ENCODE peak calls at places on chromosomes 11 and 22, in four cellular contexts. K is tibial nerve, P is fibroblast of mammary gland, C is GM12865. L is an unnamed sample.

GRCh38 chr11:4459470-4459869 is 10.4 kb downstream of the OR52K2 start:
- DNase-seq in K (peak; percentile 15), C (peak; percentile 7), P (peak; percentile 10), L (peak; percentile 44)

GRCh38 chr22:40638261-40638660 is 1.7 kb upstream of the MRTFA start:
- DNase-seq in K (no peak), P (no peak), C (no peak), L (no peak)

GRCh38 chr11:125694951-125695350 is 14.3 kb upstream of the ACRV1 start:
- DNase-seq in K (no peak), C (no peak), P (no peak), L (no peak)

GRCh38 chr11:100791103-100791502 is 104.0 kb downstream of the ARHGAP42 start:
- DNase-seq in P (no peak), K (no peak), C (no peak), L (no peak)

GRCh38 chr11:112401036-112401769 is 140.5 kb upstream of the PLET1 start:
- DNase-seq in P (peak; percentile 5), C (no peak), K (no peak), L (no peak)

GRCh38 chr11:133901999-133902398 is 54.8 kb downstream of the IGSF9B start:
- DNase-seq in K (no peak), C (no peak), P (no peak), L (no peak)

GRCh38 chr11:95084509-95084908 is 5.1 kb upstream of the ENDOD1 start:
- DNase-seq in C (no peak), P (peak; percentile 76), K (no peak), L (no peak)

GRCh38 chr11:1573847-1574255 is 1.8 kb upstream of the DUSP8 start:
- DNase-seq in C (no peak), P (no peak), K (no peak), L (peak; percentile 81)

GRCh38 chr11:65353376-65353775 is 1.2 kb upstream of the TIGD3 start:
- DNase-seq in P (no peak), C (no peak), K (no peak), L (no peak)

GRCh38 chr11:57432017-57432590 is 5.2 kb upstream of the SLC43A3 start:
- DNase-seq in K (peak; percentile 29), C (no peak), P (no peak), L (no peak)

GRCh38 chr11:21921151-21921550 is 271.7 kb upstream of the ANO5 start:
- DNase-seq in C (no peak), K (no peak), P (no peak), L (no peak)

GRCh38 chr11:64971421-64972233 is at the start of gene MAJIN:
- DNase-seq in K (peak; percentile 55), P (peak; percentile 63), C (peak; percentile 96), L (peak; percentile 62)

GRCh38 chr11:75576445-75577049 is 14.5 kb downstream of the SERPINH1 start:
- DNase-seq in C (peak; percentile 48), P (peak; percentile 55), K (peak; percentile 36), L (peak; percentile 75)

GRCh38 chr11:76752321-76753175 is 30.6 kb upstream of the TSKU start:
- DNase-seq in K (peak; percentile 89), C (no peak), P (peak; percentile 96), L (peak; percentile 19)

GRCh38 chr11:95877288-95877687 is 46.6 kb downstream of the MTMR2 start:
- DNase-seq in C (no peak), P (peak; percentile 100), K (no peak), L (no peak)

GRCh38 chr22:27621671-27622070 is 179.9 kb downstream of the MN1 start:
- DNase-seq in C (no peak), K (no peak), P (no peak), L (no peak)

GRCh38 chr11:88106685-88107084 is 68.6 kb downstream of the RAB38 start:
- DNase-seq in C (no peak), K (no peak), P (no peak), L (no peak)

GRCh38 chr22:31089101-31090100 is 8.3 kb downstream of the SMTN start:
- DNase-seq in C (peak; percentile 58), P (peak; percentile 49), K (no peak), L (peak; percentile 52)

GRCh38 chr11:46489668-46490560 is 98.3 kb upstream of the CHRM4 start:
- DNase-seq in P (peak; percentile 61), C (peak; percentile 74), K (no peak), L (peak; percentile 48)

GRCh38 chr11:43898574-43898973 is 17.9 kb downstream of the ALKBH3 start:
- DNase-seq in C (no peak), K (no peak), P (no peak), L (no peak)

GRCh38 chr11:43681543-43681942 is 1.0 kb downstream of the HSD17B12 start:
- DNase-seq in P (peak; percentile 42), K (no peak), C (no peak), L (no peak)

GRCh38 chr22:38305481-38306448 is 11.5 kb downstream of the CSNK1E start:
- DNase-seq in C (peak; percentile 95), K (no peak), P (peak; percentile 77), L (peak; percentile 47)

GRCh38 chr22:20153945-20154344 is 3.1 kb upstream of the CCDC188 start:
- DNase-seq in C (no peak), P (no peak), K (no peak), L (no peak)

GRCh38 chr11:44229664-44230063 is 80.3 kb downstream of the ALX4 start:
- DNase-seq in P (no peak), C (no peak), K (no peak), L (no peak)

GRCh38 chr22:46862418-46863324 is 100.2 kb downstream of the TBC1D22A start:
- DNase-seq in K (no peak), P (no peak), C (peak; percentile 38), L (no peak)

GRCh38 chr22:43976861-43977795 is 21.9 kb downstream of the SAMM50 start:
- DNase-seq in C (no peak), P (no peak), K (no peak), L (no peak)

GRCh38 chr11:47586043-47586442 is 435 bp upstream of the FAM180B start:
- DNase-seq in C (no peak), P (no peak), K (no peak), L (no peak)

GRCh38 chr22:48905206-48905975 is 922.3 kb downstream of the BRD1 start:
- DNase-seq in C (no peak), K (no peak), P (no peak), L (no peak)

GRCh38 chr11:76919887-76920746 is 59.4 kb downstream of the ACER3 start:
- DNase-seq in P (peak; percentile 81), C (peak; percentile 87), K (peak; percentile 92), L (peak; percentile 82)

GRCh38 chr22:37704645-37705044 is 7.8 kb downstream of the TRIOBP start:
- DNase-seq in P (no peak), C (no peak), K (no peak), L (no peak)

GRCh38 chr22:27217154-27217553 is 559.8 kb downstream of the MIAT start:
- DNase-seq in P (no peak), K (no peak), C (no peak), L (no peak)

GRCh38 chr11:92750794-92751193 is 218.7 kb upstream of the MTNR1B start:
- DNase-seq in C (no peak), K (no peak), P (no peak), L (no peak)

GRCh38 chr11:44943118-44943517 is 7.6 kb downstream of the TP53I11 start:
- DNase-seq in P (no peak), C (peak; percentile 16), K (no peak), L (no peak)

GRCh38 chr22:29816980-29817379 is 21.1 kb downstream of the ASCC2 start:
- DNase-seq in C (no peak), P (no peak), K (no peak), L (no peak)
- TF ChIP-seq CTCF in C (no peak), P (no peak), K (no peak), L (no peak)

DNA sequence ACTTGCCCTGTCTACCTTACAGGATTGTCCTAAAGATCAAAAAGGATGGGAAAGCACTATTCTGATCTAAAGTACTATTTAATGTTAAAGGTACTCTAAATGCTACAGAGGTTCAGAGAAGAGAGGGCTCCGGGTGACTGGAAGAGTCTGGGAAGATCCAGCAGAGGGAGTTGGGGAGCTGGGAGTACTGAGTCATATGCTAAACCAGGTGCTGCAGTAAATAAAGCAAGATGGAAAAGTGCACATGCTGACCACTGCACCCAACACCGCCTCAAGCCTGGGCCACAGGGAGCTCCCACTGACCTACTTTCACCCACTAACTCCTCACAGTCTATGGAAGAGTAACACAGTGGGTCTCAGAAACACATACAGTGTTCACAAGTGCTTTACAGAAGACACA is 49.3 kb downstream of the WT1 start:
- DNase-seq in C (no peak), P (peak; percentile 49), K (no peak), L (peak; percentile 41)
- TF ChIP-seq CTCF in C (no peak), P (peak; percentile 64), K (no peak), L (peak; percentile 32)

GRCh38 chr22:50640857-50641647 is 13.1 kb upstream of the ARSA start:
- DNase-seq in K (no peak), C (no peak), P (no peak), L (no peak)

GRCh38 chr22:50641696-50642607 is 14.0 kb upstream of the ARSA start:
- DNase-seq in P (peak; percentile 29), K (no peak), C (peak; percentile 13), L (no peak)
- TF ChIP-seq CTCF in P (peak; percentile 44), K (no peak), C (peak; percentile 9), L (no peak)

GRCh38 chr11:122786896-122787295 is 51.4 kb upstream of the CRTAM start:
- DNase-seq in C (no peak), P (no peak), K (peak; percentile 22), L (no peak)

GRCh38 chr11:122791836-122792235 is 46.5 kb upstream of the CRTAM start:
- DNase-seq in C (no peak), K (no peak), P (peak; percentile 82), L (no peak)

GRCh38 chr11:122789916-122790315 is 48.4 kb upstream of the CRTAM start:
- DNase-seq in K (no peak), C (no peak), P (no peak), L (no peak)

GRCh38 chr11:122791411-122791810 is 46.9 kb upstream of the CRTAM start:
- DNase-seq in K (no peak), C (no peak), P (peak; percentile 77), L (no peak)

DNA sequence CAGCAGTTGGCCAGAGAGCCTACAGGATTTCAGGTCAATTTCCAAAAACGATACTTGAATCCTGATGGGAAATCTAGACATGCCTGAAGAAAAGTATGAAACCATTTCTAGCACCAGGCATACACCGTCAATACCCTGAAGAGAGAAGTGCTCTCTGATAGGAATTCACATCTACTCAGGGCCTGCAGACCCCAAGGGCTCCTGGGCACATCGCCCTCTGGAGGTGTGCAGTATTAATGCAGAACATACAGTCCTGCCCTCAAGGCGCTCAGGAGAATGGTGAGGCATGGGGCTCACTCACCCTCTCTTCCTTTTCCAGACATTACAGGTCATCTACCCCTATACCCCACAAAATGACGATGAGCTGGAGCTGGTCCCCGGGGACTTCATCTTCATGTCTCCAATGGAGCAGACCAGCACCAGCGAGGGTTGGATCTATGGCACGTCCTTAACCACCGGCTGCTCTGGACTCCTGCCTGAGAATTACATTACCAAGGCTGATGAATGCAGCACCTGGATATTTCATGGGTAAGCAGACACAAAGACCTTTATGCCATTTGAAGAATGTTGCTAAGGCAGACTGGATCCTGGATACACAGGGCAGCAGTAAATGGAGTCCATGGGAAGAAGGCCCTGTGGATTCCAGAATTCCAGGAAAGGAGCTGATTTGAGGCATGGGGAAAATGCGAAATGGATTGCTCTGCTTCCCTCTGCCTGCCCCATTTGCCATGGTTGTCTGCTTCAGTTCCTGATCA is 49.3 kb upstream of the CRTAM start:
- DNase-seq in K (no peak), P (no peak), C (no peak), L (no peak)
- TF ChIP-seq CTCF in K (no peak), P (peak; percentile 26), C (peak; percentile 14), L (no peak)

DNA sequence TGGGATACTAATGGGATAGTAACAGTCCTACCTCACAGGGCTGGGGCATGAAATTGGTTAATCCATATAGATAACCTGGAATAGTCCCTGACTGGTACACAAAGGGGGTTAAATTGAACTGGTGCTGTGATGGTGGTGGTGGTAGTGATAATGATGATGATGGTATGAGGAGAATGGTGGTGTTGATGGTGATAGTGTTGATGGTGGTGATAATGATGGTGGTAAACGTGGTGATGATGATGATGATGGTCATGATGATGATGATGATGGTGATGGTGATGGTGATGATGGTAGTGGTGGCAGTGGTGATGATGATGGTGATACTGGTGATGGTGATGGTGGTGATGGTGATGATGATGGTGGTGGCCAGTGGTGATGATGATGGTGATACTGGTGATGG is 38.7 kb downstream of the SMIM38 start:
- DNase-seq in P (no peak), C (no peak), K (no peak), L (no peak)
- TF ChIP-seq CTCF in P (no peak), C (no peak), K (no peak), L (no peak)